ENCODE peak calls at places on chromosomes 3 and 15, in six cellular contexts. C is tibial artery; V is neural progenitor cell; O is stomach; B is CD4-positive, alpha-beta memory T cell; H is upper lobe of right lung. G is an unnamed sample.

GRCh38 chr15:77738038-77738370 is 105.3 kb upstream of the LINGO1 start:
- DNase-seq in H (no peak), V (no peak), O (no peak), C (no peak), B (no peak), G (no peak)

GRCh38 chr15:57667171-57667924 is 39.2 kb upstream of the POLR2M start:
- DNase-seq in C (no peak), V (peak; percentile 40), H (no peak), B (no peak), O (no peak), G (no peak)

GRCh38 chr3:46682974-46683373 is 10.5 kb downstream of the ALS2CL start:
- DNase-seq in C (no peak), V (no peak), O (no peak), B (no peak), H (no peak), G (no peak)

GRCh38 chr3:53485675-53486365 is 8.6 kb upstream of the CACNA1D start:
- DNase-seq in B (no peak), O (no peak), C (no peak), H (no peak), V (no peak), G (no peak)

GRCh38 chr3:117549716-117550115 is 840.1 kb downstream of the TUSC7 start:
- DNase-seq in O (no peak), B (no peak), V (no peak), C (no peak), H (no peak), G (no peak)

GRCh38 chr3:196650740-196651311 is 11.3 kb downstream of the NRROS start:
- DNase-seq in O (peak; percentile 39), B (no peak), C (no peak), H (peak; percentile 73), V (no peak), G (no peak)

GRCh38 chr3:32109256-32109655 is 2.8 kb downstream of the GPD1L start:
- DNase-seq in O (peak; percentile 60), C (peak; percentile 97), H (peak; percentile 92), V (no peak), B (no peak), G (no peak)

GRCh38 chr3:9028134-9028533 is 64.9 kb upstream of the RAD18 start:
- DNase-seq in H (peak; percentile 91), V (no peak), B (no peak), C (peak; percentile 93), O (peak; percentile 96), G (no peak)

GRCh38 chr3:49238274-49239127 is 38.5 kb downstream of the C3orf62 start:
- DNase-seq in H (no peak), C (peak; percentile 65), V (no peak), O (peak; percentile 25), B (no peak), G (no peak)

GRCh38 chr15:68991723-68992122 is 22.8 kb upstream of the NOX5 start:
- DNase-seq in O (peak; percentile 70), C (no peak), H (no peak), B (no peak), V (no peak), G (no peak)

GRCh38 chr15:63052961-63053698 is 10.6 kb downstream of the TPM1 start:
- DNase-seq in O (peak; percentile 42), V (peak; percentile 53), C (peak; percentile 87), H (no peak), B (no peak), G (no peak)

GRCh38 chr3:148269816-148270215 is 427.9 kb upstream of the AGTR1 start:
- DNase-seq in H (no peak), O (no peak), V (no peak), B (no peak), C (no peak), G (no peak)

GRCh38 chr15:33242669-33243191 is 48.2 kb upstream of the FMN1 start:
- DNase-seq in V (peak; percentile 58), O (no peak), C (no peak), B (no peak), H (no peak), G (no peak)

GRCh38 chr15:96699871-96700401 is 369.4 kb downstream of the NR2F2 start:
- DNase-seq in V (peak; percentile 69), O (no peak), C (no peak), H (no peak), B (no peak), G (no peak)

GRCh38 chr15:93035953-93036810 is 52.8 kb downstream of the RGMA start:
- DNase-seq in O (peak; percentile 51), H (peak; percentile 62), B (peak; percentile 39), C (peak; percentile 63), V (peak; percentile 50), G (peak; percentile 18)

GRCh38 chr3:39250116-39250747 is 29.6 kb downstream of the CX3CR1 start:
- DNase-seq in B (no peak), V (no peak), O (no peak), C (no peak), H (no peak), G (no peak)

GRCh38 chr15:65072027-65072426 is 4.2 kb upstream of the RASL12 start:
- DNase-seq in C (no peak), V (no peak), O (no peak), B (no peak), H (no peak), G (no peak)

GRCh38 chr3:129440648-129441190 is 695 bp downstream of the IFT122 start:
- DNase-seq in C (no peak), B (no peak), H (no peak), V (no peak), O (no peak), G (no peak)

GRCh38 chr3:40546811-40547210 is 22.1 kb downstream of the ZNF621 start:
- DNase-seq in C (no peak), B (no peak), O (no peak), V (peak; percentile 12), H (no peak), G (no peak)

GRCh38 chr3:178439504-178439903 is 96.7 kb upstream of the KCNMB2 start:
- DNase-seq in V (peak; percentile 8), O (no peak), B (no peak), C (no peak), H (no peak), G (no peak)

GRCh38 chr3:151866711-151867410 is 6.6 kb upstream of the SUCNR1 start:
- DNase-seq in H (no peak), C (no peak), O (no peak), V (no peak), B (no peak), G (no peak)

GRCh38 chr3:141237701-141238521 is 6.3 kb downstream of the PXYLP1 start:
- DNase-seq in C (no peak), V (no peak), H (peak; percentile 92), O (peak; percentile 87), B (peak; percentile 5), G (no peak)

GRCh38 chr15:53445531-53445930 is 313.9 kb downstream of the WDR72 start:
- DNase-seq in B (no peak), V (no peak), C (no peak), H (no peak), O (no peak), G (no peak)

GRCh38 chr3:156491192-156491591 is 63.7 kb downstream of the SSR3 start:
- DNase-seq in H (no peak), O (no peak), V (no peak), B (no peak), C (no peak), G (no peak)

GRCh38 chr3:156493887-156494286 is 61.0 kb downstream of the SSR3 start:
- DNase-seq in C (no peak), B (no peak), V (no peak), O (no peak), H (no peak), G (no peak)

GRCh38 chr3:156488771-156489170 is 66.1 kb downstream of the SSR3 start:
- DNase-seq in C (no peak), V (no peak), O (no peak), B (no peak), H (no peak), G (no peak)

GRCh38 chr3:156492801-156493261 is 62.1 kb downstream of the SSR3 start:
- DNase-seq in O (no peak), H (no peak), B (no peak), C (no peak), V (no peak), G (no peak)

DNA sequence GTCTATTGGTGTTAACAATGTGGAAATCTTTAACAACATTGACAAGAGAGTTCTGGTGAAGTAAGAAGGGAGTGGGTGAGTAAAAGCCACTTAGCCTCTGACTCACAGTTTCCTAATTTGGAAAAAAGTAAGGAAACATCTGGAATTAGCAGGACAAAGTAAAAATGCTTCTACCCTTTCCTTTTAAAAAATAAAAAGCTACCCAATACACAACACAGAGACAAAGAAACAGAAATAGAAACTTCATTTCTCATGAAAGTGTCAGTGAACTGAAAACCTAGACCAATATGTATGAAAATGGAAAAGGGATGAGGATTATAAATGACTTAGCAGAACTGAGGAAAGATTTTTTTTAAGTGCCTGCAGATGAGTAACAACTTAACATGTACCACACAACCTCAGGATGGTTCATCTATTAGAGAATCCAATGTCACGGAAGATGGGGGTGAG is 65.4 kb downstream of the SSR3 start:
- DNase-seq in V (no peak), H (no peak), C (no peak), B (no peak), O (no peak), G (no peak)
- H3K27ac ChIP-seq in V (no peak overlapping the region), H (no peak overlapping the region), C (no peak overlapping the region), B (no peak overlapping the region), O (no peak overlapping the region), G (no peak overlapping the region)

DNA sequence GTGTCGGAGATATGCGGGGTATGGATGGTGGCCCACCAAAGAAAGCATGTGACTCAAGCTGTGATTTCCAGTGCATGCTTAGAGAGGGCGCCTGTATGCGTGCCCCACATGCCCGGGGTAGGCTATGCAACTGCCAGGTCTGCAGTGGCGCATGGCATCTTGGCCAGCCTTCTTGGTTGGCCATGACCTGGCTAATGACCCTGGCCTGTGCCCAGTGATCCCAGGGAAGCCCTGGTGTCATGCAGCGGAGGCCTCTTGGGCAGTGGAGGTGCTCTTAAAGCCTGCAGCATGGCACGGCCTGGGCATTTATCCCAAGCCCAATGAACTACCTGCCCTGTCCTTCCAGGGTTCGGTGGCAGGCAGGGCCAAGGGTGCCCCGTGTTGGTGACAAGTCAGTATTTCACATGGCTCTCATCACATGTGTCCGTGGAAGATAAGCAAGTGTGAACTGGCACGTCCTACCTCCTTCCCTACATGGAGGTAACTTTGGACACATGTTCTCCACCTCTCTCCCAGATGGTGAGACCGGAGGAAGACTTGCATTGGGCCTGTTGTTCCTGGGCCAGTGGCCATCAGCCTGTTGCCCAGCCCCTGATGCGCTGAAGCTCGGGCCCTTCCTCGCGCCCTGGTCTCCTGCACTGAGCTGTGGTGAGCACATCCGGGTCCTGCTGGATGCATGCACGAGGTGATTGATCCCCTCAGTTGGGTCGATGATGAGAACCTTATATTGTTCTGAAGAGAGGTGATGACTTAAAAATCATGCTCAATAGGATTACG is 192.0 kb downstream of the UBE3A start:
- DNase-seq in V (no peak), B (no peak), O (peak; percentile 19), C (peak; percentile 51), H (peak; percentile 43), G (no peak)
- H3K9me3 ChIP-seq in V (no peaks in the 10 kb centered on the region), B (no peaks in the 10 kb centered on the region), O (peaks cover 67% of the 10 kb centered on the region), C (peaks cover 74% of the 10 kb centered on the region), H (no peaks in the 10 kb centered on the region), G (no peaks in the 10 kb centered on the region)

GRCh38 chr3:172061724-172062184 is 22.4 kb downstream of the FNDC3B start:
- DNase-seq in H (no peak), C (no peak), B (no peak), V (no peak), O (no peak), G (no peak)
- H3K4me1 ChIP-seq in H (peaks cover 78% of the 10 kb centered on the region), C (peaks cover 99% of the 10 kb centered on the region), B (peaks cover 7% of the 10 kb centered on the region), V (peaks cover 24% of the 10 kb centered on the region), O (peaks cover 51% of the 10 kb centered on the region), G (no peaks in the 10 kb centered on the region)

GRCh38 chr15:98549003-98549402 is 99.3 kb upstream of the IGF1R start:
- DNase-seq in O (no peak), H (no peak), C (no peak), B (no peak), V (no peak), G (no peak)
- H3K27ac ChIP-seq in O (peak overlapping the region; percentile 70), H (no peak overlapping the region), C (peak overlapping the region; percentile 88), B (no peak overlapping the region), V (no peak overlapping the region), G (no peak overlapping the region)